ENCODE peak calls at places on chromosomes 3 and 15, in six cellular contexts. U, O, D, J, V and A are unnamed samples.

GRCh38 chr15:63244976-63245645 is 32.3 kb upstream of the APH1B start:
- DNase-seq in U (no peak), O (no peak), D (no peak), J (no peak), V (no peak), A (no peak)

GRCh38 chr15:99014803-99015676 is 7.4 kb upstream of the PGPEP1L start:
- DNase-seq in U (peak), O (peak), D (peak), J (peak), V (peak), A (no peak)

GRCh38 chr3:145915787-145916186 is 245.2 kb downstream of the PLOD2 start:
- DNase-seq in U (no peak), O (no peak), D (no peak), J (no peak), V (no peak), A (no peak)

GRCh38 chr15:99722406-99722805 is 10.8 kb downstream of the LYSMD4 start:
- DNase-seq in U (no peak), O (no peak), D (no peak), J (no peak), V (no peak), A (no peak)

GRCh38 chr3:129560931-129561594 is 18.1 kb downstream of the H1-8 start:
- DNase-seq in U (peak), O (no peak), D (no peak), J (peak), V (peak), A (peak)

GRCh38 chr15:91263632-91264477 is 163.8 kb downstream of the SV2B start:
- DNase-seq in U (peak), O (no peak), D (no peak), J (peak), V (peak), A (no peak)

GRCh38 chr3:100570811-100571210 is 38.6 kb upstream of the ADGRG7 start:
- DNase-seq in U (no peak), O (no peak), D (no peak), J (no peak), V (no peak), A (no peak)

GRCh38 chr3:72100626-72101187 is 315.8 kb upstream of the PROK2 start:
- DNase-seq in U (peak), O (no peak), D (peak), J (peak), V (peak), A (peak)

GRCh38 chr15:83283813-83284562 is 476 bp downstream of the BNC1 start:
- DNase-seq in U (no peak), O (no peak), D (no peak), J (no peak), V (no peak), A (no peak)

GRCh38 chr3:159852821-159853505 is 135.7 kb upstream of the IL12A start:
- DNase-seq in U (peak), O (peak), D (peak), J (peak), V (peak), A (no peak)

GRCh38 chr15:48913141-48913540 is 35.2 kb downstream of the EID1 start:
- DNase-seq in U (no peak), O (no peak), D (no peak), J (no peak), V (no peak), A (no peak)

GRCh38 chr3:9808345-9809037 is 1.6 kb upstream of the TTLL3 start:
- DNase-seq in U (no peak), O (peak), D (peak), J (peak), V (no peak), A (no peak)

GRCh38 chr3:66253790-66254620 is 33.2 kb downstream of the SLC25A26 start:
- DNase-seq in U (no peak), O (no peak), D (no peak), J (no peak), V (no peak), A (no peak)

GRCh38 chr3:157093096-157093495 is 66.9 kb downstream of the CCNL1 start:
- DNase-seq in U (no peak), O (no peak), D (no peak), J (no peak), V (no peak), A (no peak)

DNA sequence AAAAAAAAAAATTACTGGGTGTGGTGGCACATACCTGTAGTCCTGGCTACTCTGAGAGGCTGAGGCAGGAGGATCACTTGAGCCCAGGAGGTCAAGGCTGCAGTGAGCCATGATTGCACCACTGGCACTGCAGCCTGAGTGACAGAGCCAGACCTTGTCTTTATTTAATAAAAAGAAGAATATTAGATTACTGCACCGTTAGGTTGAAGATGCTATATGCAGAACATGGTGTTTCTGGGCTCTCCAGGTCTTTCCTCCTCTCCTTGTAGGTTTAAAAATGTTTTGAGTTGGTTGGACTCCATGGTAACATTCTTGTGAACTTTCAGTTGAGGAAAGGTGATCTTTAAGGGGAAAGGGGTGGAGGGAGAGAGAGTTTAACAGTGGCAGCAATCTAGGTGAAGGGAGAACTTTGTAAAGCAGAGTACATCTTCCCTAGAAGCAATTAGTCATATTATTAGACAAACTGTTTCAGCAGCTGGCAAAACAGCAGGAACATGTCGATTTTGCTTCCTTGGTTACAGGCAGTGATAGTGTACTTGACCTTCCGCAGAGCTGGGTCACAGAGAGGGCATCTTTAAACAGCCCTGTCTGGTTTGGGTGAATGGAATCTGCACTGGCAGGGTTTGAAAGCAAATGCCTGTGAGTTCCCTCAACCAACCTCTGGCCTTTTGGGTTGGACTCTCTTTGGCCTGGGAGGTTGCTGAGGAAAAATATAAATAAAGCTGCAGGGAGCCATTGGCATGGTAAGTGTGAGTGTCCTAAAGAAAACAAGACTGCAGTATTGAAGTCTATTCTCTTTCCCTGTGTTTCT is 42.8 kb downstream of the NR2C2 start:
- DNase-seq in U (no peak), O (peak), D (no peak), J (no peak), V (no peak), A (no peak)
- TF ChIP-seq CTCF in U (no peak), O (no peak), D (no peak), J (no peak), V (no peak), A (no peak)

GRCh38 chr3:87920549-87920948 is 138.3 kb downstream of the CGGBP1 start:
- DNase-seq in U (no peak), O (no peak), D (no peak), J (no peak), V (no peak), A (no peak)
- H3K27ac ChIP-seq in U (no peak), O (no peak), D (no peak), J (no peak), V (no peak), A (no peak)

DNA sequence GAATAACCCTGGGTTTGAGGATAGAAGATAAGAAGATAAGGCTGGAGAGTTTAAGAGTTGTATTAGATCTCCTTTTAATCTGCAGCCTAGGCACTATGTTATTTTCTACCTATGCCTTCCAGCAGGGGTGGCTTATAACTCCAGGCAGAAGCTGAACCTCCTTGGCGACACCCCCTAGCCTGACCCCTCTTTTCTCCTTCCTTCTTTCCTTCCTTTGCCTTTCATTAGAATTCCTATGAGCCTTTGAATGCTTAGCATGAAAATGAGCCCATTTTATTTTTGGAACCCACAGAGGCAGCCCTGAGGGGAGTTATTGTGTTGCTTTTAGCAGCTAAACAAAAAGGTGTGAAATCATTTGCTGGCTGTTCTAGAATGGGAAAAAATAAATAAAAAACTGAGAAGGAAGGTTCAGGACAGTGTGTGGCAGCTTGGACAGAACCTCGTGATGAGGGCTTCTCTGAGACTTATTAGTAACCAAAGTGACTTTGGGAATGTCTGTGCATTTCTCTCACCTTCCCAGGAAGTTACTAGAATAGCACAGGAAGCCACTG is 164.6 kb upstream of the ICE2 start:
- DNase-seq in U (no peak), O (no peak), D (no peak), J (no peak), V (no peak), A (no peak)
- H3K4me3 ChIP-seq in U (no peak), O (no peak), D (no peak), J (no peak), V (no peak), A (no peak)

GRCh38 chr3:21256932-21257331 is 494.1 kb downstream of the ZNF385D start:
- DNase-seq in U (no peak), O (no peak), D (no peak), J (peak), V (no peak), A (no peak)
- TF ChIP-seq CTCF in U (no peak), O (no peak), D (no peak), J (no peak), V (no peak), A (no peak)

GRCh38 chr3:15800327-15800726 is 2.5 kb upstream of the ANKRD28 start:
- DNase-seq in U (no peak), O (no peak), D (no peak), J (no peak), V (no peak), A (no peak)
- H3K27ac ChIP-seq in U (peak), O (peak), D (peak), J (no peak), V (peak), A (no peak)

DNA sequence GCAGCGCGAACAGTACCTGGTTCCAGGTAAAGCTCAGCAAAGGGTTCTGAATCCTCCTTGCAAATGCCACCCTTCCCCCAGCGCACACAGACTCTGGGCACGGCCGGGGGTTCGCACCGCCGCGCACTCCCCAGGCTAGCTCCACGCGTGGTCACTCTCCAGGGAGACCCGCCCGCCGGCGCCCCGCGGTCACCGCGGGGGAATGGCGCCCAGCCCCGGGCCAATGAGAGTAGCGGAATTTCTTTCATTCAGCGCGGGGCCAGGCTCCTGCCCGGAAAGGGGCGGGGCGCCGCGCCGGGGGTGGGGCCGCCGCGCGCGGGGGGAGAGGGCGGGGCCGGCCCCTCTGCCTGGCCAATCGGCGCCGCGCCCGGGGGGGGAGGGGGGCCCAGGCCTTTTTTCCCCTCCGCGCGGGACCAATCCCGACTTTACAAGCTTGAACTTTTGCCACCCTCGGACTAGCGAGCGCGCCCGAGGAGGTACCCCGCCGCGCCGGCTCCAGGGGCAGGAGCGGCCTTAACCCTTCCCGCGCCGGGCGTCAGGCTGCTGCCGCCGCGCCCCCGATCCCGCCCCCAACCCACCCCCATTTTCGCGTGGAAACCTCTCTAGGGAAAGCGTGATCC is 1.1 kb upstream of the SMAD6 start:
- DNase-seq in U (peak), O (peak), D (peak), J (peak), V (peak), A (peak)
- H3K4me3 ChIP-seq in U (peak), O (peak), D (peak), J (peak), V (peak), A (peak)

GRCh38 chr15:45134682-45135604 is 5.1 kb downstream of the DUOX1 start:
- DNase-seq in U (no peak), O (no peak), D (no peak), J (peak), V (no peak), A (no peak)
- TF ChIP-seq CTCF in U (no peak), O (no peak), D (no peak), J (peak), V (no peak), A (no peak)